ENCODE peak calls at places on chromosomes 12 and 14, in ten cellular contexts. G is tibial nerve, W is H7, P is uterus, Z is HAP-1, R is upper lobe of right lung, L is Panc1, H is fibroblast of lung, U is left ventricle myocardium inferior, M is neuronal stem cell. Q is an unnamed sample.

GRCh38 chr14:89912667-89913211 is 41.8 kb downstream of the EFCAB11 start:
- DNase-seq in G (peak; percentile 15), W (no peak), P (peak; percentile 45), Z (peak; percentile 66), R (no peak), L (no peak), H (peak; percentile 98), U (no peak), M (peak; percentile 23), Q (peak; percentile 98)

GRCh38 chr14:56120091-56120632 is 2.0 kb downstream of the PELI2 start:
- DNase-seq in G (peak; percentile 21), W (no peak), P (no peak), Z (peak; percentile 35), R (no peak), L (no peak), H (no peak), U (no peak), M (no peak), Q (no peak)

GRCh38 chr14:30375280-30375892 is 183.6 kb upstream of the G2E3 start:
- DNase-seq in G (peak; percentile 74), W (peak; percentile 56), P (peak; percentile 32), Z (peak; percentile 80), R (no peak), L (no peak), H (peak; percentile 33), U (peak; percentile 47), M (peak; percentile 44), Q (peak; percentile 11)

GRCh38 chr14:102250636-102251035 is 54.3 kb downstream of the MOK start:
- DNase-seq in G (no peak), W (peak; percentile 10), P (no peak), Z (no peak), R (no peak), L (no peak), H (no peak), U (no peak), M (no peak), Q (no peak)

GRCh38 chr14:68076451-68076850 is 256.9 kb downstream of the RAD51B start:
- DNase-seq in G (no peak), W (no peak), P (no peak), Z (no peak), R (no peak), L (no peak), H (peak; percentile 67), U (no peak), M (no peak), Q (peak; percentile 57)

GRCh38 chr12:98646165-98646764 is 1.2 kb downstream of the APAF1 start:
- DNase-seq in G (no peak), W (no peak), P (no peak), Z (peak; percentile 20), R (no peak), L (no peak), H (peak; percentile 54), U (no peak), M (no peak), Q (peak; percentile 43)

GRCh38 chr12:2284857-2285256 is 232.1 kb downstream of the CACNA1C start:
- DNase-seq in G (peak; percentile 63), W (peak; percentile 92), P (peak; percentile 71), Z (peak; percentile 72), R (peak; percentile 70), L (peak; percentile 8), H (peak; percentile 79), U (peak; percentile 86), M (peak; percentile 59), Q (peak; percentile 70)

GRCh38 chr12:100573499-100574261 is at the start of gene GAS2L3:
- DNase-seq in G (peak; percentile 83), W (peak; percentile 94), P (peak; percentile 82), Z (peak; percentile 95), R (peak; percentile 96), L (peak; percentile 46), H (peak; percentile 81), U (peak; percentile 91), M (peak; percentile 90), Q (peak; percentile 66)

GRCh38 chr12:71397433-71397954 is 42.1 kb upstream of the LGR5 start:
- DNase-seq in G (no peak), W (no peak), P (no peak), Z (no peak), R (no peak), L (no peak), H (peak; percentile 64), U (no peak), M (no peak), Q (peak; percentile 51)

GRCh38 chr14:64646103-64646502 is 58.1 kb upstream of the PLEKHG3 start:
- DNase-seq in G (peak; percentile 36), W (no peak), P (no peak), Z (no peak), R (no peak), L (no peak), H (no peak), U (no peak), M (no peak), Q (no peak)

GRCh38 chr12:117680311-117680710 is 288.5 kb downstream of the KSR2 start:
- DNase-seq in G (no peak), W (no peak), P (no peak), Z (no peak), R (no peak), L (no peak), H (peak; percentile 67), U (no peak), M (no peak), Q (peak; percentile 53)

GRCh38 chr12:3658327-3659163 is 94.4 kb downstream of the CRACR2A start:
- DNase-seq in G (no peak), W (peak; percentile 75), P (no peak), Z (peak; percentile 70), R (no peak), L (no peak), H (no peak), U (no peak), M (peak; percentile 18), Q (no peak)

GRCh38 chr12:118332511-118332910 is 40.2 kb downstream of the TAOK3 start:
- DNase-seq in G (no peak), W (no peak), P (no peak), Z (no peak), R (no peak), L (no peak), H (no peak), U (no peak), M (no peak), Q (peak; percentile 22)

GRCh38 chr14:70735043-70735442 is 74.3 kb downstream of the MAP3K9 start:
- DNase-seq in G (no peak), W (no peak), P (no peak), Z (peak; percentile 80), R (no peak), L (no peak), H (no peak), U (no peak), M (no peak), Q (no peak)

GRCh38 chr12:69059465-69060457 is 126.8 kb upstream of the CPM start:
- DNase-seq in G (no peak), W (no peak), P (no peak), Z (no peak), R (no peak), L (peak; percentile 36), H (peak; percentile 96), U (no peak), M (no peak), Q (peak; percentile 95)

GRCh38 chr14:33934043-33934750 is 16.7 kb downstream of the EGLN3 start:
- DNase-seq in G (no peak), W (no peak), P (no peak), Z (no peak), R (no peak), L (no peak), H (no peak), U (no peak), M (no peak), Q (no peak)

DNA sequence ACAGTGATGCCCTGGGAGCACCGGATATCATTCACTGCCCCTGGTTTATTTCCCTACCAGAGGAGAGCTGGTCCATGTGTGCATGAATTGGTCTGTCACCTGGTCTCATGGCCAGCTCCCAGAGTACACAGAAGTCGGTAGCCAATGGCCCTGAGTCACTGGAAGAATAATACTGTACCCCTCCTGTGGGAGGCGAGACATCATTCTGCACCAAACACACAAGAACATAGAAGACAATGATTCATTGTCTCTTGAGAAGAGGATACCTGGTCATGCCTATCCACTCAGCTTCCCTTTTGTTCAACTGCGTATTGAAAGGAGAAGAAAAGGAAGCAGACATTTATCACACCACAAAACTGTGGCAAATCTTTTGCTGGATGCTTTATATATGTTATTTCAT is 216.2 kb downstream of the DPF3 start:
- DNase-seq in G (no peak), W (no peak), P (no peak), Z (no peak), R (no peak), L (no peak), H (peak; percentile 52), U (no peak), M (no peak), Q (no peak)
- H3K36me3 ChIP-seq in G (no peaks in the 10 kb centered on the region), W (no peaks in the 10 kb centered on the region), P (no peaks in the 10 kb centered on the region), Z (no peaks in the 10 kb centered on the region), R (no peaks in the 10 kb centered on the region), L (no peaks in the 10 kb centered on the region), H (peaks cover 7% of the 10 kb centered on the region), U (peaks cover 10% of the 10 kb centered on the region), M (no peaks in the 10 kb centered on the region), Q (peaks cover 4% of the 10 kb centered on the region)

DNA sequence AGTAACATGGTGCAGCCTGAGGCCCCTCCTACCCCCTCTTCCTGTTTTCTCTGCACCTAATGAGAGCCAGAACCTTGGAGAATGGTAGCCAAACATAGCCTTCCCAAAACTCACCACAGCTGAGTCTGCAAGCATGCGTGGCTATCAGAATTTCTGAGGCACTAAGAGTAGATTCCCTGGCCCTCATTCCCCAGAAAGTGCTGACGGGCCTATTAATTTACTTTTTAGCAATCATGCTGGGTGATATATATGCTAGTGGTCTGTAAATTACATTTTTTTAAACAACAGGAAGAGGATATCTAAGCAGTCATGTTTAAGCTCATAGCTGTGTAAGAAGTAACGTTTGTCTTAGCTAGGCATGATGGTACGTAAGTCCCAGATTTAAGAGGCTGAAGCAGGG is 30.4 kb downstream of the KANSL2 start:
- DNase-seq in G (no peak), W (no peak), P (no peak), Z (no peak), R (no peak), L (no peak), H (no peak), U (no peak), M (no peak), Q (no peak)
- H3K36me3 ChIP-seq in G (peaks cover 83% of the 10 kb centered on the region), W (peaks cover 27% of the 10 kb centered on the region), P (no peaks in the 10 kb centered on the region), Z (peaks cover 46% of the 10 kb centered on the region), R (peaks cover 63% of the 10 kb centered on the region), L (peaks cover 20% of the 10 kb centered on the region), H (peaks cover 11% of the 10 kb centered on the region), U (peaks cover 67% of the 10 kb centered on the region), M (peaks cover 98% of the 10 kb centered on the region), Q (peaks cover 33% of the 10 kb centered on the region)

DNA sequence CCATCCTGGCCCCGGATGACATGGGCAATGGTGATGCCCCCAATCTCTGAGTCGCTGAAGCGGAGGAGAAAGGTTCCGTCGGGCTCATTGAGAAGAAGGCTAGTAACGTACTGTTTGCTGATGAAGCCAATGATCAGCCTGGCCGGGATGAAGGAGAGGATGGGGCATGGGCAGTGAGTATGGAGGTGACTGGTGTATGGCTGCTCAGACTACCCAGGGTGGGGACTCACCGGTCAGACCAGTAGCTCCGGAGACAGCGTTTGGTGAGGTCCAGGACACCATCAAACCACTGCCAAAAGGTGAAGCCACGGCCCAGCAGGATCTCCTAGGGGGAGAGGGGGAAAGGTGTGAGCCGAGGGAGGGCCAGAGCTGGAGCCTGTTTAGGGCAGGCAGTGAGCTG is 10.9 kb downstream of the NAB2 start:
- DNase-seq in G (no peak), W (no peak), P (no peak), Z (no peak), R (no peak), L (no peak), H (no peak), U (no peak), M (no peak), Q (no peak)
- H3K36me3 ChIP-seq in G (peaks cover 96% of the 10 kb centered on the region), W (peaks cover 20% of the 10 kb centered on the region), P (no peaks in the 10 kb centered on the region), Z (peaks cover 18% of the 10 kb centered on the region), R (peaks cover 85% of the 10 kb centered on the region), L (no peaks in the 10 kb centered on the region), H (peaks cover 34% of the 10 kb centered on the region), U (peaks cover 79% of the 10 kb centered on the region), M (peaks cover 77% of the 10 kb centered on the region), Q (peaks cover 10% of the 10 kb centered on the region)

GRCh38 chr14:83120187-83120586 is 1586.5 kb upstream of the SEL1L start:
- DNase-seq in G (no peak), W (no peak), P (no peak), Z (no peak), R (no peak), L (no peak), H (no peak), U (no peak), M (no peak), Q (no peak)
- H3K36me3 ChIP-seq in G (no peaks in the 10 kb centered on the region), W (no peaks in the 10 kb centered on the region), P (no peaks in the 10 kb centered on the region), Z (no peaks in the 10 kb centered on the region), R (no peaks in the 10 kb centered on the region), L (no peaks in the 10 kb centered on the region), H (no peaks in the 10 kb centered on the region), U (no peaks in the 10 kb centered on the region), M (no peaks in the 10 kb centered on the region), Q (no peaks in the 10 kb centered on the region)